ENCODE peak calls at places on chromosomes 7 and 10, in five cellular contexts. N is GM04504, P is ovary, E is cardiac fibroblast, H is HCT116. U is an unnamed sample.

GRCh38 chr7:47610506-47611044 is 28.7 kb upstream of the TNS3 start:
- DNase-seq in N (peak), P (no peak), E (peak), H (no peak), U (no peak)

GRCh38 chr7:159118623-159119022 is 26.0 kb downstream of the VIPR2 start:
- DNase-seq in N (no peak), P (no peak), E (no peak), H (no peak), U (no peak)

GRCh38 chr10:6089334-6090219 is 743 bp downstream of the RBM17 start:
- DNase-seq in N (no peak), P (peak), E (peak), H (no peak), U (no peak)

GRCh38 chr10:133400624-133401424 is 6.9 kb downstream of the MTG1 start:
- DNase-seq in N (no peak), P (peak), E (no peak), H (no peak), U (no peak)

GRCh38 chr10:48737866-48738265 is 53.2 kb downstream of the WDFY4 start:
- DNase-seq in N (no peak), P (no peak), E (no peak), H (no peak), U (no peak)

GRCh38 chr10:5603848-5604170 is 62.6 kb downstream of the ASB13 start:
- DNase-seq in N (no peak), P (no peak), E (no peak), H (no peak), U (no peak)

GRCh38 chr10:43598447-43598846 is 7.8 kb upstream of the ZNF485 start:
- DNase-seq in N (peak), P (no peak), E (peak), H (no peak), U (no peak)

GRCh38 chr7:30727061-30727945 is 24.6 kb upstream of the INMT start:
- DNase-seq in N (no peak), P (no peak), E (no peak), H (no peak), U (no peak)

GRCh38 chr7:55255501-55256445 is 109.4 kb upstream of the LANCL2 start:
- DNase-seq in N (peak), P (peak), E (peak), H (peak), U (peak)

GRCh38 chr7:36119005-36119711 is 33.9 kb upstream of the EEPD1 start:
- DNase-seq in N (peak), P (no peak), E (peak), H (no peak), U (peak)

GRCh38 chr7:125930848-125931247 is 1001.2 kb upstream of the POT1 start:
- DNase-seq in N (no peak), P (no peak), E (no peak), H (no peak), U (no peak)

GRCh38 chr10:103659674-103660363 is 166.3 kb downstream of the NEURL1 start:
- DNase-seq in N (peak), P (no peak), E (peak), H (no peak), U (peak)

GRCh38 chr7:122301858-122302745 is 2.4 kb downstream of the FEZF1 start:
- DNase-seq in N (no peak), P (no peak), E (no peak), H (no peak), U (no peak)

GRCh38 chr7:80721880-80722595 is 83.6 kb downstream of the CD36 start:
- DNase-seq in N (no peak), P (no peak), E (peak), H (peak), U (peak)

GRCh38 chr7:101553018-101553770 is 75.9 kb downstream of the MYL10 start:
- DNase-seq in N (no peak), P (peak), E (no peak), H (no peak), U (no peak)

GRCh38 chr10:79422178-79422892 is 23.1 kb downstream of the ZCCHC24 start:
- DNase-seq in N (peak), P (peak), E (peak), H (no peak), U (no peak)

GRCh38 chr10:102769375-102770107 is 25.8 kb downstream of the WBP1L start:
- DNase-seq in N (no peak), P (no peak), E (no peak), H (no peak), U (no peak)

GRCh38 chr7:91313113-91313512 is 48.9 kb downstream of the FZD1 start:
- DNase-seq in N (no peak), P (no peak), E (no peak), H (no peak), U (no peak)

GRCh38 chr10:24215193-24215592 is 6.3 kb downstream of the KIAA1217 start:
- DNase-seq in N (no peak), P (no peak), E (no peak), H (no peak), U (no peak)

GRCh38 chr7:130880668-130881067 is 146.7 kb upstream of the KLF14 start:
- DNase-seq in N (no peak), P (no peak), E (peak), H (no peak), U (no peak)

GRCh38 chr7:36473454-36474282 is 84.0 kb downstream of the ANLN start:
- DNase-seq in N (no peak), P (no peak), E (peak), H (peak), U (no peak)

GRCh38 chr7:127803626-127804025 is 151.6 kb downstream of the SND1 start:
- DNase-seq in N (no peak), P (no peak), E (no peak), H (no peak), U (no peak)

GRCh38 chr10:129956285-129956649 is 7.8 kb downstream of the EBF3 start:
- DNase-seq in N (no peak), P (no peak), E (peak), H (no peak), U (no peak)

GRCh38 chr7:95157381-95157780 is 167.0 kb downstream of the PON1 start:
- DNase-seq in N (no peak), P (no peak), E (no peak), H (no peak), U (no peak)

GRCh38 chr7:4093492-4093891 is 588.6 kb upstream of the FOXK1 start:
- DNase-seq in N (no peak), P (no peak), E (no peak), H (no peak), U (no peak)

GRCh38 chr7:17502209-17502810 is 203.9 kb downstream of the AHR start:
- DNase-seq in N (no peak), P (no peak), E (no peak), H (no peak), U (no peak)

GRCh38 chr10:105691811-105692210 is 1050.7 kb downstream of the SORCS3 start:
- DNase-seq in N (no peak), P (no peak), E (no peak), H (peak), U (no peak)

GRCh38 chr7:41627921-41628320 is 75.0 kb downstream of the INHBA start:
- DNase-seq in N (no peak), P (no peak), E (no peak), H (no peak), U (no peak)

U was measured in RCC 7860.